ENCODE peak calls at places on chromosome 12, in six cellular contexts. D is HepG2, P is hepatocyte, L is astrocyte, V is mammary epithelial cell, X is GM23338. Q is an unnamed sample.

GRCh38 chr12:96397756-96398421 is 2.4 kb downstream of the CDK17 start:
- DNase-seq in D (no peak), P (no peak), L (peak), V (no peak), X (no peak), Q (no peak)

GRCh38 chr12:7019043-7019569 is 830 bp upstream of the LPCAT3 start:
- DNase-seq in D (no peak), P (no peak), L (no peak), V (no peak), X (peak), Q (no peak)

GRCh38 chr12:119804011-119804641 is 73.0 kb downstream of the CIT start:
- DNase-seq in D (peak), P (peak), L (peak), V (peak), X (peak), Q (no peak)

GRCh38 chr12:8904665-8905064 is 9.6 kb upstream of the PHC1 start:
- DNase-seq in D (no peak), P (no peak), L (no peak), V (no peak), X (no peak), Q (no peak)

GRCh38 chr12:57845478-57846284 is 848 bp downstream of the CTDSP2 start:
- DNase-seq in D (peak), P (peak), L (no peak), V (peak), X (peak), Q (peak)

GRCh38 chr12:77855548-77855947 is 24.9 kb downstream of the NAV3 start:
- DNase-seq in D (no peak), P (no peak), L (peak), V (no peak), X (no peak), Q (no peak)

GRCh38 chr12:533718-534117 is 74.0 kb downstream of the B4GALNT3 start:
- DNase-seq in D (no peak), P (no peak), L (no peak), V (no peak), X (no peak), Q (no peak)

GRCh38 chr12:70590549-70591226 is 46.5 kb downstream of the PTPRB start:
- DNase-seq in D (no peak), P (no peak), L (no peak), V (no peak), X (no peak), Q (no peak)

GRCh38 chr12:94169495-94169894 is 21.1 kb downstream of the PLXNC1 start:
- DNase-seq in D (no peak), P (no peak), L (no peak), V (no peak), X (peak), Q (peak)

GRCh38 chr12:120321382-120322202 is 6.0 kb downstream of the PLA2G1B start:
- DNase-seq in D (peak), P (peak), L (no peak), V (no peak), X (no peak), Q (no peak)

GRCh38 chr12:33663000-33663654 is 223.5 kb upstream of the SYT10 start:
- DNase-seq in D (no peak), P (no peak), L (no peak), V (no peak), X (peak), Q (no peak)

GRCh38 chr12:38956337-38956736 is 50.9 kb upstream of the CPNE8 start:
- DNase-seq in D (no peak), P (no peak), L (peak), V (peak), X (no peak), Q (no peak)

GRCh38 chr12:123991402-123991951 is 18.5 kb downstream of the ZNF664 start:
- DNase-seq in D (no peak), P (no peak), L (peak), V (peak), X (no peak), Q (no peak)

GRCh38 chr12:57518176-57518919 is 2.0 kb downstream of the DDIT3 start:
- DNase-seq in D (no peak), P (no peak), L (no peak), V (no peak), X (no peak), Q (no peak)

GRCh38 chr12:102522768-102523167 is 42.4 kb upstream of the IGF1 start:
- DNase-seq in D (peak), P (no peak), L (no peak), V (no peak), X (peak), Q (no peak)

GRCh38 chr12:72089678-72090077 is 151.0 kb downstream of the TPH2 start:
- DNase-seq in D (no peak), P (no peak), L (no peak), V (no peak), X (no peak), Q (no peak)

GRCh38 chr12:31651893-31652521 is 7.5 kb upstream of the ETFBKMT start:
- DNase-seq in D (no peak), P (no peak), L (no peak), V (no peak), X (no peak), Q (no peak)

GRCh38 chr12:108591267-108591980 is 6.5 kb downstream of the TMEM119 start:
- DNase-seq in D (no peak), P (no peak), L (no peak), V (no peak), X (no peak), Q (no peak)

GRCh38 chr12:117718559-117718958 is 250.2 kb downstream of the KSR2 start:
- DNase-seq in D (no peak), P (no peak), L (no peak), V (no peak), X (no peak), Q (no peak)

GRCh38 chr12:93387780-93388179 is 10.1 kb downstream of the NUDT4 start:
- DNase-seq in D (no peak), P (no peak), L (peak), V (peak), X (no peak), Q (no peak)

GRCh38 chr12:71948390-71948789 is 9.7 kb downstream of the TPH2 start:
- DNase-seq in D (no peak), P (no peak), L (no peak), V (no peak), X (peak), Q (no peak)

GRCh38 chr12:99647453-99647852 is at the start of gene GARIN6:
- DNase-seq in D (no peak), P (no peak), L (no peak), V (no peak), X (no peak), Q (no peak)

GRCh38 chr12:101891462-101891971 is 14.1 kb downstream of the DRAM1 start:
- DNase-seq in D (peak), P (peak), L (peak), V (peak), X (no peak), Q (no peak)

GRCh38 chr12:21941522-21942376 is 523 bp upstream of the ABCC9 start:
- DNase-seq in D (no peak), P (peak), L (peak), V (no peak), X (peak), Q (no peak)

GRCh38 chr12:79373896-79374499 is 316.8 kb downstream of the PAWR start:
- DNase-seq in D (peak), P (peak), L (no peak), V (peak), X (peak), Q (peak)

GRCh38 chr12:40745386-40745785 is 53.1 kb downstream of the CNTN1 start:
- DNase-seq in D (no peak), P (no peak), L (no peak), V (no peak), X (peak), Q (no peak)

GRCh38 chr12:31772685-31773222 is 43.9 kb upstream of the AMN1 start:
- DNase-seq in D (peak), P (no peak), L (no peak), V (no peak), X (peak), Q (no peak)

GRCh38 chr12:120738252-120739030 is 12.8 kb downstream of the ACADS start:
- DNase-seq in D (no peak), P (no peak), L (no peak), V (no peak), X (no peak), Q (no peak)

GRCh38 chr12:90024261-90024660 is 315.6 kb upstream of the ATP2B1 start:
- DNase-seq in D (no peak), P (no peak), L (no peak), V (no peak), X (no peak), Q (no peak)

GRCh38 chr12:49039421-49040363 is 20.9 kb downstream of the KMT2D start:
- DNase-seq in D (no peak), P (no peak), L (no peak), V (no peak), X (no peak), Q (no peak)

GRCh38 chr12:132261328-132262138 is 67.9 kb downstream of the GALNT9 start:
- DNase-seq in D (no peak), P (no peak), L (no peak), V (no peak), X (no peak), Q (no peak)

GRCh38 chr12:27561535-27562350 is 37.7 kb downstream of the PPFIBP1 start:
- DNase-seq in D (no peak), P (no peak), L (no peak), V (no peak), X (no peak), Q (no peak)

GRCh38 chr12:76313289-76313688 is 34.9 kb downstream of the BBS10 start:
- DNase-seq in D (no peak), P (no peak), L (no peak), V (no peak), X (peak), Q (no peak)

GRCh38 chr12:110756611-110757010 is 13.9 kb upstream of the PPP1CC start:
- DNase-seq in D (no peak), P (no peak), L (peak), V (peak), X (no peak), Q (no peak)

GRCh38 chr12:31440586-31440985 is 114.6 kb upstream of the SINHCAF start:
- DNase-seq in D (no peak), P (no peak), L (no peak), V (no peak), X (no peak), Q (no peak)

GRCh38 chr12:12451063-12451462 is 94.2 kb downstream of the BORCS5 start:
- DNase-seq in D (no peak), P (no peak), L (no peak), V (no peak), X (no peak), Q (no peak)

GRCh38 chr12:89695100-89695499 is 13.5 kb downstream of the ATP2B1 start:
- DNase-seq in D (no peak), P (no peak), L (peak), V (peak), X (no peak), Q (no peak)

GRCh38 chr12:107654866-107655265 is 30.7 kb upstream of the PWP1 start:
- DNase-seq in D (no peak), P (no peak), L (no peak), V (no peak), X (no peak), Q (no peak)

GRCh38 chr12:39912211-39912980 is 193.5 kb downstream of the SLC2A13 start:
- DNase-seq in D (peak), P (peak), L (no peak), V (peak), X (peak), Q (no peak)

GRCh38 chr12:128267651-128268347 is 829 bp downstream of the TMEM132C start:
- DNase-seq in D (no peak), P (peak), L (no peak), V (no peak), X (peak), Q (no peak)
- TF ChIP-seq EZH2 in D (no peak), P (peak), L (peak), V (no peak), X (peak), Q (no peak)

GRCh38 chr12:53952335-53952694 is 2.4 kb upstream of the HOXC12 start:
- DNase-seq in D (no peak), P (no peak), L (no peak), V (no peak), X (peak), Q (no peak)

GRCh38 chr12:53949631-53950440 is 4.9 kb upstream of the HOXC12 start:
- DNase-seq in D (peak), P (no peak), L (no peak), V (no peak), X (peak), Q (no peak)

GRCh38 chr12:53950441-53950781 is 4.3 kb upstream of the HOXC12 start:
- DNase-seq in D (no peak), P (no peak), L (no peak), V (no peak), X (no peak), Q (no peak)

GRCh38 chr12:53951577-53952334 is 2.9 kb upstream of the HOXC12 start:
- DNase-seq in D (no peak), P (no peak), L (no peak), V (no peak), X (peak), Q (no peak)

DNA sequence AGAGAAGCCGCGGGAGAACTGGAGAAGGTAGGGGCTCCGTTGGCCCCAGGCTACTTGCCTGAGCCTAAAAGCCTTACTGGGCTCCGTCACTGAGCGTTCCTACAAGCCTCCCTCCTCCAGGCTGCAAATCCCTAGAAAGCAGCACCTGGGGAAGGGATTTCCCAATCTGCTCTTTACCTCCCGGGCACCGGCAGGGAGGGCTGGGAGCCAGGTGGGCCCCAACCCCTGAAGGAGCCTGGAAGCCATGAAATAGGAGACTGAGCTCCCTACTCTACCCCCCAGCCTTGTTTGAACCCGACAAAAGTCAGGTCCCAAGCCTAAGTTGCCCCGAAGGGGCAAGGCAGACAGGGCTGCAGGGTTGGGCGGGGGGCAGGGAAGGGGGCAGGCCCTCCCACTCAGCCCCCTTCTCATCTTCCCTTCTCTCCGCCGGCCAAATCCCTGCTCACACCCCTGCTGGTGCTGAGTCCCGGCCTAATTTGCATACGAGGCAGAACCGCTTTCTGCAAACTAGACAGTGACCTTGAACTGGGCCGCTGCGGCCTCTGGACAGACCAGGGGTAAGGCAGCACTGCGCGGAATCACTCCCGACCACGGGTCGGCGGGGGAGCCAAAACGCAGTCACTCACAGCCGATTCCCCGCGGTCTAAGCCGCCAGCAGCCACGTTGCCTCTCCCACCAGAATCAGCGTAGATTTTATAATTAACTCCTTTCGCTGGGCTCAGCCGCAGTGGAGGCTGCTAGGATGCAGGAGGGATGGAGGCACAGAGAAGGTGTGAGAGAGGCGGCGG is 3.7 kb upstream of the HOXC12 start:
- DNase-seq in D (peak), P (no peak), L (no peak), V (no peak), X (no peak), Q (no peak)
- TF ChIP-seq EZH2 in D (peak), P (no peak), L (no peak), V (no peak), X (peak), Q (no peak)

DNA sequence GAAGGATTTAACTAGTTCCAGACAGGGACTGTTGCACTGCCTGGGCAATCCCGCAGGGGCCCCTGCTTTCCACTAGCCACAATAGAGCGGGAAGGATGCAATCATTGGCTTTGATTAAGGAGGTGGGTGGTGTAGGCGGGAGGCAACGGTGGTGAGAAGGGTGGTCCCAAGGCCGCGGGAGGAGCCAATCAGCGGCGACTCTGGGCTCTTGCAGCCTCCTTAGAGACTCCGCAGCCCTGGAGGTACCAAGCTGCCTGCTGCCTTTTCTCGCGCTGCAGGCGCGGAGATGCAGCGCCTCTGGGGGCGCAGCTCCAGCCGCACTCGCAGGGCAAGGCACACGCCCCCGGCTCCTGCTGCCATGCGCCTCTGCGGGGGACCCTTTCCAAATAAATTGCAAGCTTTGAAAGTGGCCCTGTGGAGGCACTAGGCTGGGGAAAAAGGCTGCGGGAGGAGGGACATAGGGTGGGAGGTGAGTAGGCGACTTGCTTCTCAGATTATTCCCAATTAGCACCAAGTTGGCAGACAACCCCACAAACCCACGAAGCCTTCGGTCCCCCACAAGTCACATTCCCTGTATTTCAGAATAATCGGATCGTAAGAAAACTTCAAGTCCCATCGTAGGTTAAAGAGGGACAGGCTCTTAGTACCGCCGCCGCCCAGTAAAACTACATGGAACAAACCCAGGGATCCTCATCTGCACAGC is 860 bp upstream of the KCNA1 start:
- DNase-seq in D (no peak), P (peak), L (peak), V (no peak), X (peak), Q (no peak)
- TF ChIP-seq EZH2 in D (no peak), P (peak), L (no peak), V (no peak), X (peak), Q (no peak)

DNA sequence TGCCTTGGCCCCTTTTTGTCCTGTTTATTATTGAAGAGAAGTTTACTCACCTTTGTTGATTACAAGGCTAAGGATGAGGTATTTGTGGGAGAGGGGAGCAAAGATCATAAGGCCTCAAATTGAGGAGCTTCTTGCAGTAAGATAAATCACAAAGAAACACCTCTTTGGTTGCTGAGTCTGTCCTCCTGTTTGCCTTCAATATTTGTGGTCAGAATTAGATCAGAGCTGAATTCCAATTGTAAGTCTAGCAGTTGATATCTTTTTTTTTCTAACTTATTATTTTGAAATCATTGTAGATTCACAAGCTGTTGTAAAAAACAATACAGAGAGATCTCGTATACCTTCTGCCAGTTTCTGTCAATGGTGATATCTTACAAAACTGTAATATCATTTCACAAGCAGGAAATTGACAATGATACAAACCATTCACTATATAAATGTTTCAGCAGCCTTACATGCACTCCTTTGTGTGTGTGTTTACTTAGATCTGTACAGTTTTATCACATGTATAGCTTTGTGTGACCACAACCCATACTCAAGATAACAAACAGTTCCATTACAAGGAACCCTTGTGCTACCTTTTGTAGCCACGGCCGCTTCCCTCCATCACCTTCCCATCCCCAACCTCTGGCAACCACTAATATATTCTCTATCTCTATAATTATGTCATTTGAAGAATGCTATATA is 97.4 kb downstream of the KICS2 start:
- DNase-seq in D (no peak), P (no peak), L (peak), V (no peak), X (no peak), Q (no peak)
- TF ChIP-seq EZH2 in D (no peak), P (no peak), L (no peak), V (no peak), X (no peak), Q (no peak)